ENCODE peak calls at places on chromosomes 4 and X, in four cellular contexts. K is EL; J is fibroblast of the aortic adventitia; L is CD4-positive, alpha-beta T cell. V is an unnamed sample.

GRCh38 chr4:132642196-132642817 is 506.8 kb upstream of the PCDH10 start:
- DNase-seq in K (peak; percentile 15), L (no peak), J (peak; percentile 46), V (no peak)

GRCh38 chr4:100742045-100742444 is 224.2 kb upstream of the EMCN start:
- DNase-seq in K (peak; percentile 18), J (peak; percentile 73), L (no peak), V (no peak)

GRCh38 chrX:95950679-95951078 is 734.0 kb upstream of the DIAPH2 start:
- DNase-seq in J (no peak), L (no peak), K (no peak), V (no peak)

GRCh38 chr4:123517971-123518370 is 121.4 kb downstream of the SPRY1 start:
- DNase-seq in K (no peak), L (no peak), J (peak; percentile 16), V (no peak)

GRCh38 chrX:10022580-10023245 is 55.6 kb downstream of the CLDN34 start:
- DNase-seq in K (peak; percentile 82), J (peak; percentile 90), L (no peak), V (no peak)

GRCh38 chr4:151199496-151200190 is 77.3 kb upstream of the PRSS48 start:
- DNase-seq in K (no peak), L (no peak), J (no peak), V (no peak)

GRCh38 chr4:968621-969394 is 4.6 kb downstream of the DGKQ start:
- DNase-seq in J (no peak), K (no peak), L (no peak), V (no peak)

GRCh38 chr4:159248383-159249178 is 145.7 kb downstream of the RAPGEF2 start:
- DNase-seq in J (peak; percentile 85), L (no peak), K (peak; percentile 37), V (no peak)

GRCh38 chr4:139144161-139144859 is 32.7 kb downstream of the ELF2 start:
- DNase-seq in L (no peak), K (peak; percentile 71), J (peak; percentile 69), V (no peak)

GRCh38 chrX:24838624-24839023 is 144.9 kb downstream of the POLA1 start:
- DNase-seq in L (no peak), J (peak; percentile 64), K (peak; percentile 26), V (no peak)

GRCh38 chr4:100842856-100843255 is 325.0 kb upstream of the EMCN start:
- DNase-seq in L (no peak), K (no peak), J (peak; percentile 35), V (no peak)

GRCh38 chrX:7444967-7445366 is 297.0 kb upstream of the PUDP start:
- DNase-seq in L (no peak), K (peak; percentile 0), J (no peak), V (no peak)

GRCh38 chr4:174278467-174278866 is 5.0 kb downstream of the FBXO8 start:
- DNase-seq in L (no peak), J (no peak), K (no peak), V (no peak)

GRCh38 chr4:2330119-2331042 is 68.5 kb upstream of the MXD4 start:
- DNase-seq in J (peak; percentile 94), L (no peak), K (peak; percentile 94), V (no peak)

GRCh38 chr4:84879651-84880200 is 86.8 kb downstream of the WDFY3 start:
- DNase-seq in K (peak; percentile 66), J (no peak), L (no peak), V (no peak)

GRCh38 chr4:141395919-141396318 is 175.2 kb downstream of the ZNF330 start:
- DNase-seq in J (no peak), L (no peak), K (no peak), V (no peak)

GRCh38 chr4:169115897-169116254 is 105.8 kb upstream of the CBR4 start:
- DNase-seq in K (peak; percentile 93), L (no peak), J (peak; percentile 99), V (no peak)

GRCh38 chrX:127038065-127038464 is 218.5 kb downstream of the PRR32 start:
- DNase-seq in J (no peak), K (no peak), L (no peak), V (no peak)

GRCh38 chr4:173013232-173013932 is 155.2 kb upstream of the GALNT7 start:
- DNase-seq in K (peak; percentile 32), J (peak; percentile 60), L (peak; percentile 43), V (no peak)

GRCh38 chr4:1520145-1520661 is 114.0 kb upstream of the NKX1-1 start:
- DNase-seq in J (no peak), K (no peak), L (no peak), V (peak; percentile 69)

GRCh38 chr4:147157860-147158701 is 212.4 kb upstream of the TTC29 start:
- DNase-seq in K (peak; percentile 20), L (no peak), J (peak; percentile 30), V (peak; percentile 68)

V was measured in posterior vena cava.